ENCODE peak calls at places on chromosomes 6 and 20, in six cellular contexts. One of them, this sample, is unnamed. For H3K4me1, the result is how much of the 10 kb centered on the place peaks cover.

GRCh38 chr6:161154796-161155335 is 119.0 kb downstream of the AGPAT4 start:
- DNase-seq in left ventricle myocardium inferior: no peak
- DNase-seq in astrocyte: no peak
- DNase-seq in H1: no peak
- DNase-seq in CD8-positive, alpha-beta T cell: no peak
- DNase-seq in RWPE2: no peak
- DNase-seq in this sample: no peak

GRCh38 chr6:106860940-106861339 is 113.6 kb downstream of the CD24 start:
- DNase-seq in H1: no peak
- DNase-seq in CD8-positive, alpha-beta T cell: no peak
- DNase-seq in astrocyte: no peak
- DNase-seq in RWPE2: no peak
- DNase-seq in left ventricle myocardium inferior: no peak
- DNase-seq in this sample: no peak

GRCh38 chr20:46286977-46287376 is 21.3 kb downstream of the CDH22 start:
- DNase-seq in CD8-positive, alpha-beta T cell: no peak
- DNase-seq in H1: no peak
- DNase-seq in astrocyte: no peak
- DNase-seq in left ventricle myocardium inferior: no peak
- DNase-seq in RWPE2: no peak
- DNase-seq in this sample: no peak

GRCh38 chr20:36591854-36592641 is 13.5 kb upstream of the RAB5IF start:
- DNase-seq in left ventricle myocardium inferior: no peak
- DNase-seq in H1: no peak
- DNase-seq in CD8-positive, alpha-beta T cell: peak
- DNase-seq in RWPE2: no peak
- DNase-seq in astrocyte: no peak
- DNase-seq in this sample: peak

GRCh38 chr6:99384507-99384906 is 9.5 kb downstream of the COQ3 start:
- DNase-seq in astrocyte: no peak
- DNase-seq in CD8-positive, alpha-beta T cell: no peak
- DNase-seq in left ventricle myocardium inferior: no peak
- DNase-seq in H1: no peak
- DNase-seq in RWPE2: no peak
- DNase-seq in this sample: no peak

GRCh38 chr20:49179368-49180277 is 8.5 kb downstream of the STAU1 start:
- DNase-seq in CD8-positive, alpha-beta T cell: no peak
- DNase-seq in left ventricle myocardium inferior: no peak
- DNase-seq in astrocyte: no peak
- DNase-seq in RWPE2: no peak
- DNase-seq in H1: no peak
- DNase-seq in this sample: no peak

GRCh38 chr6:111912904-111913303 is 39.7 kb upstream of the FYN start:
- DNase-seq in H1: no peak
- DNase-seq in CD8-positive, alpha-beta T cell: no peak
- DNase-seq in astrocyte: no peak
- DNase-seq in RWPE2: no peak
- DNase-seq in left ventricle myocardium inferior: no peak
- DNase-seq in this sample: no peak

GRCh38 chr6:166007349-166008263 is 160.0 kb downstream of the TBXT start:
- DNase-seq in H1: no peak
- DNase-seq in astrocyte: peak
- DNase-seq in RWPE2: no peak
- DNase-seq in left ventricle myocardium inferior: peak
- DNase-seq in CD8-positive, alpha-beta T cell: no peak
- DNase-seq in this sample: peak

GRCh38 chr20:14612389-14612788 is 275.0 kb upstream of the FLRT3 start:
- DNase-seq in CD8-positive, alpha-beta T cell: no peak
- DNase-seq in left ventricle myocardium inferior: no peak
- DNase-seq in RWPE2: no peak
- DNase-seq in astrocyte: no peak
- DNase-seq in H1: no peak
- DNase-seq in this sample: no peak

GRCh38 chr20:38229376-38230252 is 30.9 kb downstream of the KIAA1755 start:
- DNase-seq in left ventricle myocardium inferior: no peak
- DNase-seq in H1: peak
- DNase-seq in RWPE2: peak
- DNase-seq in astrocyte: no peak
- DNase-seq in CD8-positive, alpha-beta T cell: no peak
- DNase-seq in this sample: no peak

GRCh38 chr6:105310371-105310770 is 92.5 kb downstream of the PREP start:
- DNase-seq in RWPE2: no peak
- DNase-seq in H1: no peak
- DNase-seq in astrocyte: no peak
- DNase-seq in left ventricle myocardium inferior: no peak
- DNase-seq in CD8-positive, alpha-beta T cell: no peak
- DNase-seq in this sample: no peak

GRCh38 chr20:51749674-51750036 is 18.5 kb downstream of the ATP9A start:
- DNase-seq in H1: no peak
- DNase-seq in RWPE2: no peak
- DNase-seq in CD8-positive, alpha-beta T cell: no peak
- DNase-seq in left ventricle myocardium inferior: no peak
- DNase-seq in astrocyte: peak
- DNase-seq in this sample: no peak

DNA sequence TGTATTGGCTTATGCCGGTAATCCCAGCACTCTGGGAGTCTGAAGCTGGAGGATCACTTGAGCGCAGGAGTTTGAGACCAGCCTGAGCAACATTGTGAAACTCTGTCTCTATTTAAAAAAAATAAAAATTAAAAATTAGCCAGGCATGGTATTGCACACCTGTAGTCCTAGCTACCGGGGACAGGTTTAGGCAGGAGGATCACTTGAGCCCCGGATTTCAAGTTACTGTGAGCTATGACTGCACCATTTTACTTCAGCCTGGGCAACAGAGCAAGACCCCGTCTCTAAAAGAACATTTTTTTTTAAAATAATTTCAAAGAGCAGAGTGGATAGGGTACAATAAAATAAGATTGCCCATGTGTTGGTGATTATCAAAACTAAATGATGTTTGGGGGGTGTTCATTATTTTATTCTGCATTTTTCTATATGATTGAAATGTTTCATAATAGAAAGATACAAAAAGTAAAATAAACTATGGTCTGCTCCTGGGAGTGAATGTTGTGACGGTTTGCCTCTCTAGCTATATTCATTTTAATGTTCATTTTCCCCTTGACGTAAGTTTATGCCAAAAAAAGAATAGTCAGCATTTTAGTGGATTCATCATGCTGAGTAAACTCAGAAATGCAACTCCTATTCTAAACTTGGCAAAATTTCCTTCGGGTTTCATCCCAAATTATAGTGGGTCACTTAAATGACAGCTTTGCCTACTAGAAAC is 482.7 kb upstream of the SOX4 start:
- DNase-seq in H1: no peak
- DNase-seq in RWPE2: no peak
- DNase-seq in astrocyte: peak
- DNase-seq in CD8-positive, alpha-beta T cell: no peak
- DNase-seq in left ventricle myocardium inferior: no peak
- DNase-seq in this sample: no peak
- H3K4me1 ChIP-seq in H1: under half
- H3K4me1 ChIP-seq in RWPE2: under half
- H3K4me1 ChIP-seq in astrocyte: under half
- H3K4me1 ChIP-seq in CD8-positive, alpha-beta T cell: under half
- H3K4me1 ChIP-seq in left ventricle myocardium inferior: under half
- H3K4me1 ChIP-seq in this sample: under half

GRCh38 chr20:62083312-62083711 is 17.6 kb upstream of the TAF4 start:
- DNase-seq in astrocyte: no peak
- DNase-seq in CD8-positive, alpha-beta T cell: no peak
- DNase-seq in RWPE2: no peak
- DNase-seq in left ventricle myocardium inferior: no peak
- DNase-seq in H1: no peak
- DNase-seq in this sample: no peak

GRCh38 chr20:62080249-62080993 is 14.7 kb upstream of the TAF4 start:
- DNase-seq in RWPE2: no peak
- DNase-seq in CD8-positive, alpha-beta T cell: no peak
- DNase-seq in H1: no peak
- DNase-seq in astrocyte: no peak
- DNase-seq in left ventricle myocardium inferior: no peak
- DNase-seq in this sample: no peak

GRCh38 chr20:62073323-62073722 is 7.6 kb upstream of the TAF4 start:
- DNase-seq in H1: no peak
- DNase-seq in CD8-positive, alpha-beta T cell: no peak
- DNase-seq in astrocyte: no peak
- DNase-seq in RWPE2: no peak
- DNase-seq in left ventricle myocardium inferior: no peak
- DNase-seq in this sample: no peak

DNA sequence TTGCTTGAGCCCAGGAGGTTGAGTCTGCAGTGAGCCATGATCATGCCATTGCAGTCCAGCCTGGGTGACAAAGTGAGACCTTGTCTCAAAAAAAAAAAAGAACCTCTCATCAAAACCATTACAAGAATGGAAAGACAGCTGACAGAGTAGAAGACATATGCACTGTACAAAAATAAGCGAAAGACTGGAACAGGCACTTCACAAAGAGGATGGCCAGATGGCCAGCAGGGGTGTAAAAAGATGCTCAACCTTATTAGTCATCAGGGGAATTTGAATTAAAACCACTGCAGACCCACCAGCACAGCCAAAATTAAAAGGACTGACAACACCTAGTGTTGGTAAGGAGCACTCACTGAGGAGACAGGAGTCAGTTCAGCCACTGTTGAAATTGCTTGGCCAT is 13.5 kb upstream of the TAF4 start:
- DNase-seq in astrocyte: no peak
- DNase-seq in H1: no peak
- DNase-seq in CD8-positive, alpha-beta T cell: no peak
- DNase-seq in RWPE2: no peak
- DNase-seq in left ventricle myocardium inferior: no peak
- DNase-seq in this sample: no peak
- H3K4me3 ChIP-seq in astrocyte: no peak
- H3K4me3 ChIP-seq in H1: no peak
- H3K4me3 ChIP-seq in CD8-positive, alpha-beta T cell: no peak
- H3K4me3 ChIP-seq in RWPE2: no peak
- H3K4me3 ChIP-seq in left ventricle myocardium inferior: no peak
- H3K4me3 ChIP-seq in this sample: no peak

GRCh38 chr6:45986746-45987274 is 28.9 kb downstream of the CLIC5 start:
- DNase-seq in astrocyte: no peak
- DNase-seq in left ventricle myocardium inferior: no peak
- DNase-seq in RWPE2: no peak
- DNase-seq in H1: no peak
- DNase-seq in CD8-positive, alpha-beta T cell: no peak
- DNase-seq in this sample: no peak
- H3K4me1 ChIP-seq in astrocyte: under half
- H3K4me1 ChIP-seq in left ventricle myocardium inferior: half or more
- H3K4me1 ChIP-seq in RWPE2: under half
- H3K4me1 ChIP-seq in H1: under half
- H3K4me1 ChIP-seq in CD8-positive, alpha-beta T cell: under half
- H3K4me1 ChIP-seq in this sample: under half

GRCh38 chr6:159461266-159461665 is 231.8 kb downstream of the SOD2 start:
- DNase-seq in astrocyte: no peak
- DNase-seq in CD8-positive, alpha-beta T cell: no peak
- DNase-seq in left ventricle myocardium inferior: no peak
- DNase-seq in H1: no peak
- DNase-seq in RWPE2: no peak
- DNase-seq in this sample: no peak
- H3K4me3 ChIP-seq in astrocyte: no peak
- H3K4me3 ChIP-seq in CD8-positive, alpha-beta T cell: no peak
- H3K4me3 ChIP-seq in left ventricle myocardium inferior: no peak
- H3K4me3 ChIP-seq in H1: no peak
- H3K4me3 ChIP-seq in RWPE2: no peak
- H3K4me3 ChIP-seq in this sample: no peak

GRCh38 chr6:156795825-156796224 is 18.6 kb downstream of the ARID1B start:
- DNase-seq in CD8-positive, alpha-beta T cell: no peak
- DNase-seq in astrocyte: no peak
- DNase-seq in H1: no peak
- DNase-seq in left ventricle myocardium inferior: no peak
- DNase-seq in RWPE2: no peak
- DNase-seq in this sample: peak
- H3K4me1 ChIP-seq in CD8-positive, alpha-beta T cell: half or more
- H3K4me1 ChIP-seq in astrocyte: under half
- H3K4me1 ChIP-seq in H1: under half
- H3K4me1 ChIP-seq in left ventricle myocardium inferior: half or more
- H3K4me1 ChIP-seq in RWPE2: under half
- H3K4me1 ChIP-seq in this sample: under half